ENCODE peak calls at places on chromosomes 16 and 17, in nine cellular contexts. F is heart right ventricle, W is GM06990, E is GOT3, I is NCI-H1092 treated with DMSO at 0.1 percent for 48 hours, C is NCI-H1436, L is nucleus accumbens, G is NCI-H1105, X is EL. M is an unnamed sample.

GRCh38 chr17:82929011-82929622 is 89.3 kb upstream of the ZNF750 start:
- DNase-seq in E (no peak), W (no peak), I (no peak), C (no peak), G (no peak), L (no peak), F (no peak), X (no peak), M (no peak)

GRCh38 chr17:31758646-31759045 is 100.4 kb downstream of the COPRS start:
- DNase-seq in W (no peak), E (no peak), C (no peak), I (no peak), L (no peak), F (no peak), G (no peak), X (no peak), M (no peak)

GRCh38 chr17:36935681-36936454 is 1.4 kb upstream of the LHX1 start:
- DNase-seq in X (no peak), E (no peak), F (no peak), W (no peak), I (no peak), L (no peak), C (no peak), G (no peak), M (no peak)

GRCh38 chr16:868846-869822 is 68.6 kb upstream of the GNG13 start:
- DNase-seq in G (no peak), E (no peak), C (no peak), I (no peak), L (no peak), X (no peak), W (no peak), F (no peak), M (no peak)

GRCh38 chr17:37527249-37527851 is 37.7 kb downstream of the DUSP14 start:
- DNase-seq in C (peak; percentile 56), F (no peak), X (peak; percentile 55), L (no peak), W (no peak), E (no peak), G (peak; percentile 37), I (peak; percentile 19), M (peak; percentile 48)

GRCh38 chr16:50977064-50977621 is 173.9 kb downstream of the SALL1 start:
- DNase-seq in F (no peak), W (no peak), X (no peak), L (no peak), I (no peak), C (no peak), E (no peak), G (no peak), M (peak; percentile 6)

GRCh38 chr17:19590912-19591551 is 57.4 kb downstream of the SLC47A1 start:
- DNase-seq in G (no peak), F (no peak), C (no peak), I (peak; percentile 1), X (no peak), L (no peak), W (no peak), E (no peak), M (no peak)

GRCh38 chr17:41340496-41340895 is 10.1 kb downstream of the KRT33A start:
- DNase-seq in C (no peak), X (no peak), F (no peak), I (no peak), G (no peak), W (no peak), L (no peak), E (no peak), M (no peak)

GRCh38 chr17:4950075-4950756 is 703 bp upstream of the ENO3 start:
- DNase-seq in I (peak; percentile 22), W (no peak), X (no peak), C (peak; percentile 8), F (peak; percentile 70), E (no peak), G (peak; percentile 30), L (no peak), M (peak; percentile 70)

GRCh38 chr16:67504190-67505021 is 21.1 kb upstream of the AGRP start:
- DNase-seq in E (no peak), F (peak; percentile 54), C (no peak), I (no peak), G (no peak), W (peak; percentile 44), X (no peak), L (no peak), M (no peak)

GRCh38 chr17:66175892-66176291 is 16.0 kb downstream of the CEP112 start:
- DNase-seq in L (no peak), I (no peak), F (no peak), W (no peak), C (peak; percentile 17), E (no peak), X (peak; percentile 11), G (peak; percentile 20), M (no peak)

GRCh38 chr17:4582101-4582501 is 2.2 kb upstream of the SMTNL2 start:
- DNase-seq in E (no peak), L (no peak), F (no peak), G (no peak), I (no peak), W (no peak), C (no peak), X (no peak), M (no peak)

GRCh38 chr17:81241648-81242420 is 2.7 kb downstream of the NDUFAF8 start:
- DNase-seq in C (peak; percentile 70), F (peak; percentile 44), G (no peak), L (no peak), X (peak; percentile 44), W (peak; percentile 81), I (no peak), E (no peak), M (no peak)

GRCh38 chr17:81400154-81400938 is 5.1 kb downstream of the BAHCC1 start:
- DNase-seq in F (no peak), E (no peak), I (no peak), W (no peak), G (no peak), C (no peak), L (no peak), X (peak; percentile 68), M (no peak)

GRCh38 chr16:4882633-4883285 is 35.5 kb downstream of the UBN1 start:
- DNase-seq in G (peak; percentile 64), E (no peak), L (no peak), C (no peak), I (peak; percentile 17), W (no peak), X (peak; percentile 46), F (peak; percentile 57), M (no peak)

GRCh38 chr16:19853973-19854876 is 30.4 kb downstream of the GPRC5B start:
- DNase-seq in C (peak; percentile 29), E (no peak), G (no peak), F (no peak), W (no peak), L (no peak), I (no peak), X (no peak), M (no peak)

GRCh38 chr16:84460406-84461028 is 43.9 kb downstream of the MEAK7 start:
- DNase-seq in W (no peak), E (no peak), X (no peak), F (no peak), L (no peak), I (no peak), G (no peak), C (no peak), M (no peak)

GRCh38 chr17:40541060-40541872 is 24.0 kb downstream of the CCR7 start:
- DNase-seq in X (no peak), F (no peak), L (no peak), C (no peak), E (no peak), I (no peak), W (no peak), G (no peak), M (no peak)

GRCh38 chr17:77141846-77142449 is 1.2 kb downstream of the SEC14L1 start:
- DNase-seq in L (no peak), G (no peak), X (peak; percentile 43), E (no peak), C (no peak), I (no peak), W (no peak), F (no peak), M (no peak)

GRCh38 chr17:17509601-17510425 is 13.6 kb upstream of the RASD1 start:
- DNase-seq in L (no peak), W (no peak), F (no peak), I (no peak), E (no peak), G (no peak), X (no peak), C (no peak), M (no peak)

GRCh38 chr16:1180772-1181714 is 28.1 kb downstream of the CACNA1H start:
- DNase-seq in L (no peak), I (peak; percentile 19), E (peak; percentile 52), C (no peak), W (no peak), X (no peak), F (peak; percentile 74), G (no peak), M (no peak)

GRCh38 chr16:66606000-66606751 is 1.7 kb downstream of the CMTM3 start:
- DNase-seq in E (no peak), X (peak; percentile 25), W (peak; percentile 75), G (no peak), I (no peak), L (no peak), C (no peak), F (no peak), M (no peak)

GRCh38 chr16:67562526-67562917 is at the start of gene CTCF:
- DNase-seq in X (peak; percentile 86), G (peak; percentile 48), F (peak; percentile 83), C (peak; percentile 70), E (peak; percentile 87), I (peak; percentile 89), L (peak; percentile 76), W (peak; percentile 91), M (peak; percentile 72)

GRCh38 chr17:42751628-42752027 is 6.8 kb upstream of the EZH1 start:
- DNase-seq in E (no peak), G (no peak), C (no peak), F (no peak), W (no peak), I (no peak), L (no peak), X (no peak), M (no peak)

GRCh38 chr17:74862919-74863318 is 3.2 kb upstream of the GRIN2C start:
- DNase-seq in C (no peak), L (no peak), I (no peak), E (no peak), X (no peak), F (no peak), G (no peak), W (no peak), M (no peak)

GRCh38 chr17:38996660-38997337 is 29.6 kb upstream of the FBXO47 start:
- DNase-seq in C (no peak), W (no peak), X (no peak), F (no peak), L (no peak), E (no peak), G (no peak), I (no peak), M (no peak)

GRCh38 chr17:38904892-38905291 is 20.5 kb upstream of the LASP1NB start:
- DNase-seq in C (no peak), F (no peak), G (no peak), W (no peak), L (no peak), I (no peak), E (no peak), X (no peak), M (no peak)

GRCh38 chr16:86491643-86492030 is 18.7 kb upstream of the FOXF1 start:
- DNase-seq in L (no peak), C (no peak), E (no peak), F (no peak), G (no peak), W (no peak), I (no peak), X (no peak), M (no peak)

GRCh38 chr16:28186752-28187151 is 25.0 kb downstream of the XPO6 start:
- DNase-seq in E (no peak), L (no peak), C (no peak), G (no peak), I (no peak), W (peak; percentile 46), X (peak; percentile 77), F (no peak), M (no peak)

GRCh38 chr17:19724501-19725420 is 8.4 kb upstream of the SLC47A2 start:
- DNase-seq in F (peak; percentile 34), E (no peak), X (peak; percentile 38), C (no peak), W (no peak), G (no peak), I (no peak), L (no peak), M (no peak)

GRCh38 chr17:77140878-77141767 is at the start of gene SEC14L1:
- DNase-seq in X (peak; percentile 59), F (no peak), I (peak; percentile 26), C (no peak), W (peak; percentile 63), E (no peak), L (no peak), G (no peak), M (peak; percentile 62)